ENCODE peak calls at places on chromosomes 6 and 20, in five cellular contexts. F is WTC11, Z is Kasumi-1, E is prostate gland, Y is neuronal stem cell. D is an unnamed sample.

GRCh38 chr20:43836790-43837189 is 77.9 kb upstream of the TOX2 start:
- DNase-seq in Y (no peak), E (no peak), Z (no peak), F (no peak), D (no peak)

GRCh38 chr6:45946352-45946751 is 69.3 kb downstream of the CLIC5 start:
- DNase-seq in Z (no peak), E (no peak), F (peak; percentile 45), Y (no peak), D (no peak)

GRCh38 chr6:28981391-28981832 is 23.7 kb downstream of the ZNF311 start:
- DNase-seq in Y (peak; percentile 78), E (peak; percentile 34), F (peak; percentile 59), Z (peak; percentile 78), D (no peak)

GRCh38 chr20:44016525-44016924 is 101.9 kb downstream of the TOX2 start:
- DNase-seq in Z (no peak), Y (no peak), E (no peak), F (no peak), D (no peak)

GRCh38 chr6:169172435-169172834 is 81.2 kb downstream of the THBS2 start:
- DNase-seq in F (no peak), E (no peak), Z (peak; percentile 51), Y (no peak), D (no peak)

GRCh38 chr20:32263398-32263954 is 14.0 kb upstream of the KIF3B start:
- DNase-seq in F (no peak), Y (no peak), Z (no peak), E (no peak), D (no peak)

GRCh38 chr6:77906070-77906469 is 253.2 kb downstream of the MEI4 start:
- DNase-seq in F (no peak), Y (no peak), E (no peak), Z (no peak), D (no peak)

GRCh38 chr20:44135811-44136204 is 51.2 kb downstream of the JPH2 start:
- DNase-seq in Y (no peak), F (no peak), E (no peak), Z (peak; percentile 5), D (no peak)

GRCh38 chr20:50980851-50981713 is 22.5 kb downstream of the MOCS3 start:
- DNase-seq in Y (peak; percentile 72), E (peak; percentile 23), Z (peak; percentile 62), F (peak; percentile 74), D (no peak)

GRCh38 chr6:165889636-165890403 is 226.8 kb upstream of the PDE10A start:
- DNase-seq in F (peak; percentile 63), E (no peak), Y (peak; percentile 42), Z (peak; percentile 27), D (no peak)

GRCh38 chr6:167855825-167856425 is 29.2 kb downstream of the AFDN start:
- DNase-seq in E (no peak), F (no peak), Z (no peak), Y (no peak), D (no peak)

GRCh38 chr6:67717281-67717680 is 917.8 kb upstream of the ADGRB3 start:
- DNase-seq in Y (no peak), Z (no peak), F (no peak), E (no peak), D (no peak)

GRCh38 chr6:116012966-116013365 is 47.7 kb downstream of the FRK start:
- DNase-seq in F (no peak), Y (no peak), Z (no peak), E (no peak), D (no peak)

GRCh38 chr20:24833592-24833991 is 115.5 kb upstream of the CST7 start:
- DNase-seq in Y (no peak), F (no peak), E (no peak), Z (no peak), D (no peak)

GRCh38 chr20:44271915-44272663 is 25.0 kb downstream of the GDAP1L1 start:
- DNase-seq in E (no peak), Z (no peak), F (peak; percentile 71), Y (no peak), D (no peak)

GRCh38 chr6:150250826-150251225 is 108.0 kb downstream of the PPP1R14C start:
- DNase-seq in Z (no peak), E (peak; percentile 81), Y (no peak), F (peak; percentile 20), D (no peak)

GRCh38 chr20:49276895-49277785 is 717 bp downstream of the ZNFX1 start:
- DNase-seq in Y (no peak), E (peak; percentile 38), Z (peak; percentile 37), F (peak; percentile 20), D (no peak)

GRCh38 chr6:168949876-168950499 is 303.7 kb downstream of the THBS2 start:
- DNase-seq in E (no peak), Z (no peak), F (no peak), Y (no peak), D (no peak)

GRCh38 chr6:152316024-152316423 is 321.1 kb downstream of the SYNE1 start:
- DNase-seq in Y (no peak), E (no peak), F (no peak), Z (no peak), D (no peak)

GRCh38 chr20:43954704-43955243 is 40.1 kb downstream of the TOX2 start:
- DNase-seq in F (no peak), E (no peak), Y (no peak), Z (no peak), D (no peak)

GRCh38 chr6:33082702-33083101 is 6.9 kb downstream of the HLA-DPB1 start:
- DNase-seq in Y (no peak), Z (no peak), E (no peak), F (peak; percentile 51), D (no peak)

GRCh38 chr6:24391208-24391607 is 11.5 kb upstream of the MRS2 start:
- DNase-seq in Y (no peak), F (no peak), E (no peak), Z (no peak), D (no peak)

GRCh38 chr6:89035252-89036106 is 45.1 kb upstream of the PNRC1 start:
- DNase-seq in Y (no peak), E (peak; percentile 93), Z (no peak), F (no peak), D (peak; percentile 99)

GRCh38 chr6:72788188-72788587 is 166.3 kb downstream of the KCNQ5 start:
- DNase-seq in F (no peak), E (no peak), Z (no peak), Y (no peak), D (no peak)

GRCh38 chr6:31489046-31489445 is 8.9 kb upstream of the MICB start:
- DNase-seq in Z (no peak), E (no peak), F (no peak), Y (no peak), D (no peak)

GRCh38 chr20:15789083-15789482 is 784.2 kb downstream of the KIF16B start:
- DNase-seq in F (no peak), E (no peak), Z (no peak), Y (no peak), D (no peak)

GRCh38 chr6:912871-913663 is 220.1 kb upstream of the EXOC2 start:
- DNase-seq in Y (peak; percentile 21), Z (peak; percentile 18), E (peak; percentile 56), F (peak; percentile 70), D (no peak)

GRCh38 chr6:137647762-137648412 is 153.7 kb upstream of the OLIG3 start:
- DNase-seq in F (no peak), Y (no peak), Z (no peak), E (no peak), D (no peak)

GRCh38 chr20:41469868-41470267 is 103.2 kb upstream of the EMILIN3 start:
- DNase-seq in F (no peak), Y (no peak), Z (no peak), E (no peak), D (no peak)

D was measured in epithelial cell of proximal tubule.